ENCODE peak calls at places on chromosome 13, in nine cellular contexts. Q, O, M, B, G, A, F, Y and E are unnamed samples. For H3K4me1, the result is how much of the 10 kb centered on the place peaks cover.

GRCh38 chr13:41588899-41589298 is 131.5 kb downstream of the RGCC start:
- DNase-seq in Q (peak), M (no peak), Y (peak), G (no peak), A (no peak), F (peak), O (no peak), B (no peak), E (no peak)

GRCh38 chr13:26585136-26585535 is 27.7 kb downstream of the WASF3 start:
- DNase-seq in G (no peak), M (no peak), F (no peak), O (no peak), A (no peak), B (no peak), Y (no peak), Q (no peak), E (no peak)

GRCh38 chr13:28324181-28324789 is 170.6 kb downstream of the FLT1 start:
- DNase-seq in G (peak), Q (peak), M (no peak), O (peak), B (peak), A (no peak), F (peak), Y (peak), E (peak)

GRCh38 chr13:97627566-97627965 is 193.6 kb downstream of the RAP2A start:
- DNase-seq in G (peak), O (peak), B (no peak), F (peak), A (peak), M (no peak), Y (peak), Q (peak), E (peak)

GRCh38 chr13:43730642-43731041 is 56.1 kb downstream of the ENOX1 start:
- DNase-seq in G (peak), Q (peak), B (no peak), Y (no peak), F (no peak), O (peak), M (peak), A (no peak), E (no peak)

GRCh38 chr13:101554420-101555125 is 102.1 kb downstream of the ITGBL1 start:
- DNase-seq in B (no peak), Q (no peak), G (no peak), O (no peak), A (no peak), F (no peak), Y (peak), M (no peak), E (no peak)

GRCh38 chr13:105972306-105972721 is 563.1 kb downstream of the EFNB2 start:
- DNase-seq in O (no peak), M (no peak), Q (no peak), A (no peak), B (no peak), G (no peak), F (no peak), Y (peak), E (no peak)

GRCh38 chr13:42720116-42720857 is 61.1 kb upstream of the FAM216B start:
- DNase-seq in G (peak), M (peak), Q (peak), B (no peak), F (no peak), A (no peak), Y (peak), O (no peak), E (no peak)

GRCh38 chr13:103275708-103276107 is 209.5 kb upstream of the SLC10A2 start:
- DNase-seq in Y (no peak), M (no peak), B (no peak), F (no peak), O (no peak), Q (no peak), G (no peak), A (no peak), E (no peak)
- H3K4me3 ChIP-seq in Y (no peak), M (no peak), B (no peak), F (no peak), O (no peak), Q (no peak), G (no peak), A (no peak), E (no peak)

GRCh38 chr13:83019986-83020385 is 862.3 kb downstream of the SLITRK1 start:
- DNase-seq in M (no peak), O (no peak), B (no peak), G (no peak), Q (no peak), F (no peak), A (no peak), Y (no peak), E (no peak)
- H3K4me1 ChIP-seq in M (under half), O (under half), B (under half), G (under half), Q (under half), F (under half), A (under half), Y (under half), E (under half)

GRCh38 chr13:23472189-23472588 is 38.7 kb upstream of the SACS start:
- DNase-seq in B (no peak), O (no peak), A (no peak), Y (no peak), G (no peak), Q (no peak), M (no peak), F (no peak), E (no peak)
- H3K27ac ChIP-seq in B (no peak), O (no peak), A (no peak), Y (peak), G (no peak), Q (no peak), M (no peak), F (no peak), E (no peak)

GRCh38 chr13:23903906-23904280 is 6.6 kb upstream of the C1QTNF9B start:
- DNase-seq in B (no peak), F (no peak), A (no peak), Y (no peak), G (no peak), O (no peak), M (no peak), Q (no peak), E (no peak)

GRCh38 chr13:23901365-23901764 is 4.1 kb upstream of the C1QTNF9B start:
- DNase-seq in G (no peak), Y (peak), B (no peak), M (no peak), A (no peak), O (no peak), Q (no peak), F (no peak), E (no peak)

GRCh38 chr13:23905766-23906165 is 8.5 kb upstream of the C1QTNF9B start:
- DNase-seq in M (no peak), A (no peak), O (no peak), Q (peak), B (no peak), Y (no peak), G (no peak), F (no peak), E (no peak)

GRCh38 chr13:23899555-23899954 is 2.3 kb upstream of the C1QTNF9B start:
- DNase-seq in Y (peak), G (no peak), O (peak), B (no peak), M (no peak), Q (peak), A (no peak), F (no peak), E (no peak)

DNA sequence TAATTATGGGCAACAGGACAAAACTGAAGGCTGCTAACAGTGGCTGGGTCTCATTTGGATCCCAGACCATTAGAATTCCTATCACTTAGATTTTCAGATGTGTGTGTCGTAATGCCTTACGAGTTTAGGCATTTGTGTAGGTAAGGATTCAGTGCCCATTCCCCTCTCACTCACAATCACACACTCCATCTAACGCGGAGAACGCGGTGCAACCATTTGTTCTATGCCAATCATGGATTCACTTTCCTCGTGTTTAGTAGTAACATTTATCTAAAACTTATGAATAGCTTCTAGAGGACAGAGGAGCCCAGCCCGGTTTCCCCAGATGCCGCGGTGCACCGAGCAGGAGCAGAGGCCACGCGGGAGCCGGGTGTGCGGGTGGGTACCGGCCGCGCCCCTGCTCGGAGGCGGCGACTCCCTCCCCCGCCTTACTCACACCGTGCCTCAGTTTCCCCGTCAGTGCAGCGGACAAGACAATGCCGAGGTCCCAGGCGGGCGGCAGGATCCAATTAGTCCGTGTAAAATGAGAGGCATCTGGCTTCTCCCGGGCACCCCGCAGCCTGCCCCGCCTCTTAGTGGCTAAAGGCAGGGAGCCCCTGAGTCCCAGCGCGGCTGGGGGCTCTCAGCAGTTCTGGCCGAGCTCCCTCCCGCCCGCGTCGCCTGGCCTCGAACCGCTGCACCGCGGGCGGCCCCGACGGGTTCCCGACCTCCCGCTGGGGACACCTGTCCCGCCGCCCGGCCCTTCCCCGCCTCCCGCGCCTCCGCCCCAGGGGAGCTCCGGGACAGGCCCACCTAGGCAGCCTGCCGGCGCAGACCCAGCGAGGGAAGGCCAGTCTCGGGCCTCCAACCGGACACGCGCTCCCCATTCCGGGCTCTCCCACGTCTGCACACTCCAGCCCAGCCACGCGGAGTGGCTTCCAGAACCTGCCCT is 5.9 kb upstream of the C1QTNF9B start:
- DNase-seq in A (no peak), O (no peak), G (no peak), M (no peak), F (no peak), Q (no peak), Y (no peak), B (no peak), E (no peak)
- H3K4me3 ChIP-seq in A (peak), O (peak), G (no peak), M (peak), F (no peak), Q (peak), Y (no peak), B (no peak), E (no peak)

DNA sequence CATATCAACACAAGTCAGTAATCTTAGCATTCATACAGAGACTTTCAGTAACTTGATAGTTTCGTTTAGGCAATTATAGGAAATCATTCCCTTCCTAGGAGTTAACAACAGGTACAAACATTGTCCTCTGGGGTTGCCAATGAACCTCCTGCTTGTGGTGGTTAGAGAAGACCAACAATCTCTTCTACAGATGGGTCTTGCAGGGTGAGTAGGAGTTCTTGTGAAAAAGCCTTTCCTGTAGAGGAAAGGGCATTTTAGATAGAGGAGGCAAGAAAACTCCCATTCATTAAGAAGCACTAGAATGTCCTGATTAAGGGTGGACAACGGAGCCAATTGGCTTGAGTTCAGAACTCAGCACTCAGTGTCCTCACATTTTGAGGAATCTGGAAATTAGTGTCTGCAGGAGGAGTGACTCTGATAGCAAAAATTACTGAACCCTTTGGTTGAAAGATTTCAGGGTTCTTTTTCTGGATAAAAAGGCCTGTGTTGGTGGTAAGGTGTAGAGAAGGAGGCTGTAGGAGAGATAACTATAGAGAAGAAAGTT is 4.2 kb downstream of the WDFY2 start:
- DNase-seq in M (no peak), O (no peak), F (no peak), Y (no peak), B (no peak), Q (no peak), G (no peak), A (no peak), E (no peak)
- H3K4me1 ChIP-seq in M (under half), O (half or more), F (under half), Y (under half), B (under half), Q (under half), G (under half), A (half or more), E (under half)

GRCh38 chr13:110380359-110381028 is 73.4 kb downstream of the COL4A2 start:
- DNase-seq in O (no peak), Y (peak), B (no peak), F (no peak), G (no peak), M (no peak), Q (peak), A (no peak), E (peak)
- H3K27ac ChIP-seq in O (no peak), Y (peak), B (no peak), F (no peak), G (peak), M (peak), Q (peak), A (peak), E (peak)